ENCODE peak calls at places on chromosome 14, in ten cellular contexts. One of them, this sample, is unnamed.

GRCh38 chr14:59265808-59266207 is 77.3 kb downstream of the DAAM1 start:
- DNase-seq in Panc1: no peak
- DNase-seq in AG10803: no peak
- DNase-seq in GM12892: no peak
- DNase-seq in CD8-positive, alpha-beta T cell: no peak
- DNase-seq in ovary: no peak
- DNase-seq in activated CD8-positive, alpha-beta memory T cell treated with anti-CD3 and anti-CD28 coated beads for 24 hours: no peak
- DNase-seq in kidney tubule cell: peak
- DNase-seq in H4: no peak
- DNase-seq in sigmoid colon: no peak
- DNase-seq in this sample: no peak

GRCh38 chr14:57326253-57326652 is 57.5 kb downstream of the AP5M1 start:
- DNase-seq in Panc1: no peak
- DNase-seq in AG10803: no peak
- DNase-seq in GM12892: peak
- DNase-seq in CD8-positive, alpha-beta T cell: no peak
- DNase-seq in ovary: no peak
- DNase-seq in activated CD8-positive, alpha-beta memory T cell treated with anti-CD3 and anti-CD28 coated beads for 24 hours: no peak
- DNase-seq in kidney tubule cell: no peak
- DNase-seq in H4: no peak
- DNase-seq in sigmoid colon: no peak
- DNase-seq in this sample: no peak

GRCh38 chr14:49986344-49987014 is 93.6 kb downstream of the ARF6 start:
- DNase-seq in Panc1: no peak
- DNase-seq in AG10803: peak
- DNase-seq in GM12892: no peak
- DNase-seq in CD8-positive, alpha-beta T cell: no peak
- DNase-seq in ovary: no peak
- DNase-seq in activated CD8-positive, alpha-beta memory T cell treated with anti-CD3 and anti-CD28 coated beads for 24 hours: no peak
- DNase-seq in kidney tubule cell: peak
- DNase-seq in H4: no peak
- DNase-seq in sigmoid colon: no peak
- DNase-seq in this sample: no peak

GRCh38 chr14:24312736-24313507 is 1.6 kb downstream of the LTB4R start:
- DNase-seq in Panc1: no peak
- DNase-seq in AG10803: no peak
- DNase-seq in GM12892: no peak
- DNase-seq in CD8-positive, alpha-beta T cell: peak
- DNase-seq in ovary: no peak
- DNase-seq in activated CD8-positive, alpha-beta memory T cell treated with anti-CD3 and anti-CD28 coated beads for 24 hours: no peak
- DNase-seq in kidney tubule cell: peak
- DNase-seq in H4: no peak
- DNase-seq in sigmoid colon: peak
- DNase-seq in this sample: peak

GRCh38 chr14:103130017-103130764 is 6.9 kb downstream of the TNFAIP2 start:
- DNase-seq in Panc1: no peak
- DNase-seq in AG10803: no peak
- DNase-seq in GM12892: no peak
- DNase-seq in CD8-positive, alpha-beta T cell: no peak
- DNase-seq in ovary: peak
- DNase-seq in activated CD8-positive, alpha-beta memory T cell treated with anti-CD3 and anti-CD28 coated beads for 24 hours: no peak
- DNase-seq in kidney tubule cell: no peak
- DNase-seq in H4: no peak
- DNase-seq in sigmoid colon: no peak
- DNase-seq in this sample: no peak

GRCh38 chr14:92787554-92787953 is 6.6 kb upstream of the GOLGA5 start:
- DNase-seq in Panc1: no peak
- DNase-seq in AG10803: no peak
- DNase-seq in GM12892: no peak
- DNase-seq in CD8-positive, alpha-beta T cell: no peak
- DNase-seq in ovary: no peak
- DNase-seq in activated CD8-positive, alpha-beta memory T cell treated with anti-CD3 and anti-CD28 coated beads for 24 hours: no peak
- DNase-seq in kidney tubule cell: no peak
- DNase-seq in H4: no peak
- DNase-seq in sigmoid colon: no peak
- DNase-seq in this sample: no peak

GRCh38 chr14:75046899-75047298 is 4.4 kb downstream of the MLH3 start:
- DNase-seq in Panc1: no peak
- DNase-seq in AG10803: peak
- DNase-seq in GM12892: no peak
- DNase-seq in CD8-positive, alpha-beta T cell: no peak
- DNase-seq in ovary: no peak
- DNase-seq in activated CD8-positive, alpha-beta memory T cell treated with anti-CD3 and anti-CD28 coated beads for 24 hours: no peak
- DNase-seq in kidney tubule cell: peak
- DNase-seq in H4: no peak
- DNase-seq in sigmoid colon: no peak
- DNase-seq in this sample: no peak

GRCh38 chr14:101501858-101502615 is 59.3 kb upstream of the DIO3 start:
- DNase-seq in Panc1: no peak
- DNase-seq in AG10803: no peak
- DNase-seq in GM12892: no peak
- DNase-seq in CD8-positive, alpha-beta T cell: no peak
- DNase-seq in ovary: peak
- DNase-seq in activated CD8-positive, alpha-beta memory T cell treated with anti-CD3 and anti-CD28 coated beads for 24 hours: no peak
- DNase-seq in kidney tubule cell: no peak
- DNase-seq in H4: no peak
- DNase-seq in sigmoid colon: peak
- DNase-seq in this sample: peak

This sample was measured in spleen.